ENCODE peak calls at places on chromosomes 7 and 10, in five cellular contexts. F is activated T-cell treated with anti-CD3 and anti-CD28 coated beads, Interleukin-2, amount 50 U/mL, for 72 hours; M is activated CD4-positive, alpha-beta T cell treated with anti-CD3 and anti-CD28 coated beads for 36 hours; X is cortex of kidney; Z is NCI-H1417. W is an unnamed sample.

GRCh38 chr10:84427903-84428650 is 99.7 kb downstream of the CCSER2 start:
- DNase-seq in Z (no peak), F (no peak), M (no peak), X (no peak), W (no peak)

GRCh38 chr7:45484094-45484493 is 90.1 kb upstream of the ADCY1 start:
- DNase-seq in M (no peak), X (no peak), Z (no peak), F (no peak), W (no peak)

GRCh38 chr10:73788864-73789658 is 3.7 kb downstream of the ZSWIM8 start:
- DNase-seq in M (no peak), Z (no peak), X (no peak), F (no peak), W (no peak)

GRCh38 chr7:93043393-93043985 is 74.3 kb downstream of the SAMD9 start:
- DNase-seq in F (no peak), M (no peak), X (no peak), Z (no peak), W (no peak)

GRCh38 chr10:5404188-5405041 is at the start of gene TUBAL3:
- DNase-seq in X (no peak), M (no peak), F (no peak), Z (no peak), W (no peak)

GRCh38 chr7:19122018-19122588 is 4.7 kb upstream of the TWIST1 start:
- DNase-seq in X (no peak), M (no peak), Z (peak), F (no peak), W (peak)

GRCh38 chr7:94395141-94396041 is 696 bp downstream of the COL1A2 start:
- DNase-seq in M (peak), F (peak), X (no peak), Z (peak), W (peak)

GRCh38 chr7:39144420-39144819 is 166.7 kb downstream of the POU6F2 start:
- DNase-seq in M (no peak), Z (no peak), F (no peak), X (no peak), W (no peak)

GRCh38 chr10:127117125-127117524 is 79.3 kb downstream of the INSYN2A start:
- DNase-seq in M (peak), Z (no peak), X (no peak), F (peak), W (peak)

W was measured in Ammon's horn.